ENCODE peak calls at places on chromosomes 1 and 21, in six cellular contexts. U, N, Y, T, B and J are unnamed samples.

GRCh38 chr1:2638466-2639115 is 5.8 kb upstream of the MMEL1 start:
- DNase-seq in U (no peak), N (no peak), Y (no peak), T (no peak), B (no peak), J (no peak)

GRCh38 chr21:33648555-33648954 is 6.3 kb downstream of the ITSN1 start:
- DNase-seq in U (no peak), N (no peak), Y (no peak), T (no peak), B (no peak), J (no peak)

GRCh38 chr1:164576311-164577271 is 17.6 kb downstream of the PBX1 start:
- DNase-seq in U (no peak), N (no peak), Y (peak; percentile 89), T (no peak), B (no peak), J (no peak)

GRCh38 chr1:205598841-205599666 is 32.8 kb downstream of the ELK4 start:
- DNase-seq in U (no peak), N (peak; percentile 74), Y (peak; percentile 96), T (no peak), B (no peak), J (no peak)

GRCh38 chr1:155137550-155137949 is 1.9 kb downstream of the SLC50A1 start:
- DNase-seq in U (no peak), N (no peak), Y (no peak), T (no peak), B (no peak), J (no peak)

GRCh38 chr1:89454845-89455521 is 69.6 kb upstream of the LRRC8B start:
- DNase-seq in U (peak; percentile 68), N (no peak), Y (peak; percentile 57), T (no peak), B (no peak), J (peak; percentile 19)

GRCh38 chr1:240598201-240598600 is 13.8 kb downstream of the GREM2 start:
- DNase-seq in U (no peak), N (no peak), Y (no peak), T (no peak), B (no peak), J (no peak)

GRCh38 chr1:115337276-115337632 is 795 bp downstream of the NGF start:
- DNase-seq in U (no peak), N (no peak), Y (no peak), T (no peak), B (no peak), J (no peak)

GRCh38 chr1:109768335-109768650 is 4.6 kb upstream of the EPS8L3 start:
- DNase-seq in U (no peak), N (no peak), Y (no peak), T (no peak), B (no peak), J (no peak)

GRCh38 chr1:161390559-161390858 is 22.8 kb upstream of the CFAP126 start:
- DNase-seq in U (no peak), N (no peak), Y (no peak), T (peak; percentile 22), B (no peak), J (no peak)